ENCODE peak calls at places on chromosomes 7 and 10, in ten cellular contexts. U is transverse colon, F is AG04450, C is BJ, K is H1, D is NB4, L is prostate gland, N is cardiac muscle cell, X is epithelial cell of proximal tubule, Z is GM20000. P is an unnamed sample.

GRCh38 chr7:109745677-109746410 is 1176.2 kb downstream of the DNAJB9 start:
- DNase-seq in U (no peak), F (no peak), C (no peak), K (no peak), D (no peak), L (no peak), N (no peak), X (no peak), Z (no peak), P (no peak)

GRCh38 chr7:65441010-65441409 is 67.4 kb downstream of the ZNF92 start:
- DNase-seq in U (no peak), F (no peak), C (peak; percentile 67), K (no peak), D (no peak), L (no peak), N (peak; percentile 31), X (peak; percentile 54), Z (no peak), P (no peak)

GRCh38 chr7:8015746-8016120 is 47.1 kb downstream of the GLCCI1 start:
- DNase-seq in U (no peak), F (no peak), C (no peak), K (no peak), D (no peak), L (no peak), N (no peak), X (no peak), Z (no peak), P (no peak)

GRCh38 chr7:81767883-81768282 is 2.0 kb downstream of the HGF start:
- DNase-seq in U (no peak), F (no peak), C (no peak), K (no peak), D (no peak), L (no peak), N (peak; percentile 70), X (no peak), Z (no peak), P (no peak)

GRCh38 chr10:134205-134742 is 981 bp upstream of the ZMYND11 start:
- DNase-seq in U (no peak), F (no peak), C (no peak), K (no peak), D (no peak), L (peak; percentile 13), N (no peak), X (no peak), Z (no peak), P (peak; percentile 37)

GRCh38 chr7:32164341-32164996 is 94.3 kb upstream of the PDE1C start:
- DNase-seq in U (peak; percentile 10), F (no peak), C (no peak), K (no peak), D (peak; percentile 31), L (no peak), N (peak; percentile 77), X (peak; percentile 62), Z (no peak), P (no peak)

GRCh38 chr7:27834179-27834921 is 94.4 kb downstream of the TAX1BP1 start:
- DNase-seq in U (no peak), F (no peak), C (no peak), K (no peak), D (no peak), L (no peak), N (no peak), X (peak; percentile 10), Z (no peak), P (no peak)

GRCh38 chr7:129634361-129635034 is 23.0 kb downstream of the NRF1 start:
- DNase-seq in U (no peak), F (no peak), C (no peak), K (no peak), D (no peak), L (no peak), N (no peak), X (no peak), Z (no peak), P (no peak)

GRCh38 chr7:101111261-101111660 is 15.6 kb upstream of the SERPINE1 start:
- DNase-seq in U (no peak), F (no peak), C (no peak), K (no peak), D (no peak), L (no peak), N (no peak), X (no peak), Z (no peak), P (no peak)

GRCh38 chr7:90816511-90817142 is 220.5 kb downstream of the CDK14 start:
- DNase-seq in U (no peak), F (peak; percentile 69), C (peak; percentile 96), K (no peak), D (peak; percentile 83), L (peak; percentile 7), N (peak; percentile 93), X (peak; percentile 95), Z (peak; percentile 50), P (no peak)

GRCh38 chr10:20990604-20991003 is 93.5 kb upstream of the NEBL start:
- DNase-seq in U (no peak), F (no peak), C (no peak), K (no peak), D (no peak), L (no peak), N (peak; percentile 55), X (peak; percentile 13), Z (no peak), P (no peak)

GRCh38 chr7:96407427-96407826 is 85.5 kb upstream of the SLC25A13 start:
- DNase-seq in U (no peak), F (no peak), C (no peak), K (no peak), D (no peak), L (no peak), N (no peak), X (no peak), Z (no peak), P (no peak)

GRCh38 chr10:70455213-70455630 is 13.7 kb upstream of the NODAL start:
- DNase-seq in U (no peak), F (no peak), C (no peak), K (peak; percentile 86), D (no peak), L (no peak), N (no peak), X (no peak), Z (no peak), P (no peak)

GRCh38 chr7:80155374-80155773 is 20.7 kb downstream of the GNAI1 start:
- DNase-seq in U (no peak), F (no peak), C (no peak), K (no peak), D (no peak), L (no peak), N (no peak), X (no peak), Z (no peak), P (no peak)

GRCh38 chr7:77940647-77941046 is 142.1 kb downstream of the PHTF2 start:
- DNase-seq in U (peak; percentile 16), F (peak; percentile 6), C (no peak), K (no peak), D (peak; percentile 52), L (peak; percentile 12), N (peak; percentile 61), X (no peak), Z (peak; percentile 19), P (peak; percentile 43)

GRCh38 chr7:105102557-105103352 is 88.8 kb downstream of the KMT2E start:
- DNase-seq in U (no peak), F (no peak), C (no peak), K (no peak), D (no peak), L (no peak), N (no peak), X (no peak), Z (no peak), P (no peak)

GRCh38 chr7:25454562-25455031 is 226.3 kb upstream of the NPVF start:
- DNase-seq in U (peak; percentile 11), F (no peak), C (no peak), K (no peak), D (peak; percentile 42), L (no peak), N (peak; percentile 71), X (no peak), Z (no peak), P (no peak)

GRCh38 chr10:102121739-102122372 is 1.7 kb upstream of the LDB1 start:
- DNase-seq in U (peak; percentile 45), F (peak; percentile 58), C (no peak), K (no peak), D (no peak), L (no peak), N (peak; percentile 69), X (no peak), Z (no peak), P (no peak)
- TF ChIP-seq CTCF in U (peak; percentile 8), F (peak; percentile 62), C (peak; percentile 62), K (peak; percentile 41), D (no peak), L (no peak), N (peak; percentile 41), X (peak; percentile 27), Z (no peak), P (no peak)

GRCh38 chr7:42700376-42701327 is 211.2 kb downstream of the C7orf25 start:
- DNase-seq in U (no peak), F (no peak), C (no peak), K (no peak), D (no peak), L (no peak), N (peak; percentile 42), X (no peak), Z (no peak), P (no peak)
- TF ChIP-seq CTCF in U (no peak), F (peak; percentile 18), C (peak; percentile 13), K (no peak), D (no peak), L (no peak), N (peak; percentile 35), X (peak; percentile 4), Z (no peak), P (no peak)

GRCh38 chr7:134420509-134421125 is 38.3 kb downstream of the AKR1B1 start:
- DNase-seq in U (peak; percentile 54), F (peak; percentile 7), C (no peak), K (no peak), D (peak; percentile 61), L (peak; percentile 42), N (peak; percentile 84), X (peak; percentile 23), Z (peak; percentile 48), P (peak; percentile 17)
- TF ChIP-seq CTCF in U (peak; percentile 68), F (peak; percentile 65), C (peak; percentile 69), K (peak; percentile 80), D (peak; percentile 67), L (peak; percentile 37), N (peak; percentile 74), X (peak; percentile 88), Z (peak; percentile 22), P (no peak)

GRCh38 chr7:102302025-102302424 is 15.4 kb downstream of the SH2B2 start:
- DNase-seq in U (no peak), F (no peak), C (no peak), K (no peak), D (no peak), L (no peak), N (no peak), X (no peak), Z (no peak), P (no peak)

GRCh38 chr7:102300643-102301211 is 14.1 kb downstream of the SH2B2 start:
- DNase-seq in U (no peak), F (no peak), C (no peak), K (peak; percentile 38), D (no peak), L (no peak), N (peak; percentile 29), X (no peak), Z (no peak), P (no peak)

GRCh38 chr7:102304668-102305067 is 18.0 kb downstream of the SH2B2 start:
- DNase-seq in U (no peak), F (no peak), C (no peak), K (no peak), D (no peak), L (no peak), N (peak; percentile 13), X (no peak), Z (no peak), P (no peak)

GRCh38 chr7:102305414-102306268 is 19.0 kb downstream of the SH2B2 start:
- DNase-seq in U (peak; percentile 44), F (no peak), C (no peak), K (no peak), D (no peak), L (no peak), N (no peak), X (no peak), Z (peak; percentile 67), P (no peak)

GRCh38 chr7:102303669-102304422 is 17.2 kb downstream of the SH2B2 start:
- DNase-seq in U (no peak), F (no peak), C (no peak), K (no peak), D (peak; percentile 48), L (no peak), N (no peak), X (no peak), Z (no peak), P (no peak)
- TF ChIP-seq CTCF in U (no peak), F (no peak), C (no peak), K (no peak), D (no peak), L (no peak), N (no peak), X (no peak), Z (no peak), P (no peak)

P was measured in activated CD8-positive, alpha-beta T cell treated with anti-CD3 and anti-CD28 coated beads for 36 hours.